ENCODE peak calls at places on chromosomes 4 and X, in ten cellular contexts. R, T, E, H, N, O, W, I, Z and K are unnamed samples.

GRCh38 chr4:54097152-54097551 is 2.8 kb upstream of the GSX2 start:
- DNase-seq in R (no peak), T (no peak), E (no peak), H (peak; percentile 9), N (no peak), O (no peak), W (no peak), I (no peak), Z (no peak), K (no peak)

GRCh38 chr4:60683953-60684352 is 516.2 kb upstream of the ADGRL3 start:
- DNase-seq in R (peak; percentile 68), T (peak; percentile 72), E (no peak), H (no peak), N (peak; percentile 80), O (no peak), W (peak; percentile 35), I (no peak), Z (peak; percentile 78), K (no peak)

GRCh38 chr4:10094841-10095240 is 21.8 kb downstream of the WDR1 start:
- DNase-seq in R (no peak), T (no peak), E (no peak), H (no peak), N (no peak), O (no peak), W (no peak), I (no peak), Z (no peak), K (no peak)

GRCh38 chr4:158193171-158193749 is 17.0 kb upstream of the TMEM144 start:
- DNase-seq in R (no peak), T (peak; percentile 42), E (no peak), H (peak; percentile 27), N (peak; percentile 55), O (no peak), W (peak; percentile 38), I (no peak), Z (no peak), K (peak; percentile 57)

GRCh38 chrX:40261955-40262596 is 164.3 kb upstream of the BCOR start:
- DNase-seq in R (no peak), T (no peak), E (no peak), H (no peak), N (no peak), O (no peak), W (no peak), I (no peak), Z (no peak), K (no peak)

GRCh38 chrX:40996886-40997530 is 88.2 kb upstream of the USP9X start:
- DNase-seq in R (peak; percentile 30), T (peak; percentile 19), E (no peak), H (no peak), N (peak; percentile 67), O (no peak), W (peak; percentile 53), I (no peak), Z (no peak), K (peak; percentile 86)

GRCh38 chr4:129062580-129062979 is 30.8 kb downstream of the SCLT1 start:
- DNase-seq in R (no peak), T (no peak), E (no peak), H (no peak), N (no peak), O (no peak), W (no peak), I (no peak), Z (no peak), K (no peak)

GRCh38 chr4:112910109-112910736 is 139.2 kb upstream of the ANK2 start:
- DNase-seq in R (peak; percentile 50), T (peak; percentile 63), E (no peak), H (peak; percentile 55), N (no peak), O (no peak), W (no peak), I (no peak), Z (no peak), K (no peak)